ENCODE peak calls at places on chromosomes 12 and 14, in seven cellular contexts. D, F, I, U, T, S and O are unnamed samples.

GRCh38 chr12:121773011-121773777 is 20.3 kb downstream of the RHOF start:
- DNase-seq in D (peak), F (peak), I (no peak), U (peak), T (peak), S (peak), O (peak)

GRCh38 chr12:53956251-53956887 is 1.7 kb downstream of the HOXC12 start:
- DNase-seq in D (no peak), F (no peak), I (no peak), U (no peak), T (peak), S (no peak), O (no peak)

GRCh38 chr12:72790273-72790672 is 518.1 kb downstream of the TRHDE start:
- DNase-seq in D (no peak), F (no peak), I (no peak), U (no peak), T (no peak), S (no peak), O (no peak)

GRCh38 chr12:113190761-113191160 is 5.2 kb downstream of the RITA1 start:
- DNase-seq in D (peak), F (no peak), I (no peak), U (peak), T (no peak), S (peak), O (no peak)

GRCh38 chr12:45994736-45995135 is 4.4 kb upstream of the SCAF11 start:
- DNase-seq in D (peak), F (no peak), I (no peak), U (no peak), T (no peak), S (peak), O (no peak)

GRCh38 chr14:35341454-35342159 is 49.4 kb downstream of the PSMA6 start:
- DNase-seq in D (peak), F (no peak), I (no peak), U (no peak), T (no peak), S (peak), O (no peak)

GRCh38 chr12:21962236-21962635 is 21.0 kb upstream of the ABCC9 start:
- DNase-seq in D (no peak), F (no peak), I (no peak), U (no peak), T (no peak), S (no peak), O (no peak)

GRCh38 chr14:105485720-105486332 is 860 bp upstream of the CRIP1 start:
- DNase-seq in D (peak), F (no peak), I (no peak), U (peak), T (peak), S (peak), O (no peak)

GRCh38 chr14:39467889-39468524 is 35.8 kb upstream of the FBXO33 start:
- DNase-seq in D (peak), F (no peak), I (no peak), U (no peak), T (peak), S (no peak), O (no peak)

GRCh38 chr12:107200394-107200793 is 107.0 kb upstream of the CRY1 start:
- DNase-seq in D (peak), F (no peak), I (no peak), U (no peak), T (no peak), S (no peak), O (no peak)

GRCh38 chr12:32448581-32448980 is 49.2 kb downstream of the FGD4 start:
- DNase-seq in D (no peak), F (no peak), I (no peak), U (no peak), T (no peak), S (no peak), O (no peak)

GRCh38 chr12:126704609-126705008 is 1562.4 kb upstream of the TMEM132C start:
- DNase-seq in D (no peak), F (no peak), I (no peak), U (no peak), T (peak), S (no peak), O (no peak)

GRCh38 chr14:24312736-24313507 is 1.6 kb downstream of the LTB4R start:
- DNase-seq in D (no peak), F (no peak), I (no peak), U (no peak), T (no peak), S (no peak), O (no peak)

GRCh38 chr14:24309538-24310386 is at the start of gene LTB4R2:
- DNase-seq in D (no peak), F (no peak), I (no peak), U (no peak), T (no peak), S (no peak), O (no peak)

GRCh38 chr14:24310387-24310665 is 386 bp downstream of the LTB4R2 start:
- DNase-seq in D (no peak), F (no peak), I (no peak), U (no peak), T (no peak), S (no peak), O (no peak)

GRCh38 chr14:24311837-24312615 is 724 bp downstream of the LTB4R start:
- DNase-seq in D (no peak), F (no peak), I (no peak), U (no peak), T (no peak), S (no peak), O (no peak)

GRCh38 chr14:24310666-24311604 is at the start of gene LTB4R:
- DNase-seq in D (no peak), F (peak), I (no peak), U (no peak), T (no peak), S (no peak), O (peak)
- TF ChIP-seq TAF1 in D (no peak), F (peak), I (no peak), U (no peak), T (no peak), S (no peak), O (no peak)

DNA sequence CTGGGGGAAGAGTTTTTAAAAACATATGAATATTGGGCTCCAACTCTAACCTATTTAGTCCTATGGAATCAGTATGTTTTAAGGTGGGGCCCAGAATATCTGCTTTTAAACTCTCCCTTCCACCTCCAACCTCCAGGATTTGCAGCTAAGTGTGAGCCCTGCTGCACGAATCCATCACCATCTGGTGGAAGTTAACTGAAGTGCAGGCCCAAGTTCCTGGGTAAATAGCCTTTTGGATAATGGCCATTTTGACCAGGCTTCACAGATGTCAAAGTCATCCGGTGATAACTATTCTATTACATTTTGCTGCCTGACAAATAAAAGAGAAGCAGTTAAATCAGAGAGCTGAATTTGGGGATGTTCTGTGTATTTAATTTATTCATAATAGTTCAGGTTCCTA is 58.1 kb upstream of the RMST start:
- DNase-seq in D (peak), F (peak), I (peak), U (peak), T (peak), S (peak), O (peak)
- TF ChIP-seq TAF1 in D (no peak), F (no peak), I (no peak), U (no peak), T (no peak), S (no peak), O (no peak)

DNA sequence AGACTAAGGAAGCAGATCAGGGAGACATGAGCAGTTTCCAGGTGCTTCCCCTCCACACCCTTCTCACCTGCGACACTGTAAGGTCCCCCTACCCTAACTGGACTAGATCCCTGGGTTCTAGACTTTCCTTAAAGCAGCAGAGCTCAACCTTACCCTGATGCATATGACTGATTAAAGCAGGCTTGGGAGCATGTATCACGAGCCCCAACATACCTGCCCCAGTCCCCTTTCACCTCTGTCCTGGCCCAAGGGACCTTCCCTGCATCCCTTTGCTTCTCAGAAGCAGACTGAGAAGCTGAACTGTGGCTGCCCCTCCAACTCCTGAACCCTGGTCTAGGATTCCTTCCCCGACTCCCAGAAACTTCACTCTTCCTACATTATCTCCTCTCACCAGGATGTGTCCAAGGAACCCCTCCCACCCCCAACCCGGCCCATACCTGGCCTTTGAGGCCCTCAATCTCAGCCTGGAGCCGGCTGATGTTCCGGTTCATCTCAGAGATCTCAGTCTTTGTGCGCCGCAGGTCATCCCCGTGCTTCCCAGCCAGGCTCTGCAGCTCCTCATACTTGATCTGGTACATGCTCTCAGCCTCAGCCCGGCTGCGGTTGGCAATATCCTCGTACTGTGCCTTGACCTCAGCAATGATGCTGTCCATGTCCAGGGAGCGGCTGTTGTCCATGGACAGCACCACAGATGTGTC is 5.4 kb downstream of the KRT8 start:
- DNase-seq in D (no peak), F (no peak), I (no peak), U (no peak), T (no peak), S (no peak), O (no peak)
- TF ChIP-seq TAF1 in D (no peak), F (no peak), I (no peak), U (no peak), T (no peak), S (no peak), O (no peak)

GRCh38 chr12:68367136-68367535 is 35.0 kb upstream of the MDM1 start:
- DNase-seq in D (no peak), F (no peak), I (no peak), U (no peak), T (no peak), S (no peak), O (no peak)

GRCh38 chr12:68370667-68371066 is 38.5 kb upstream of the MDM1 start:
- DNase-seq in D (no peak), F (no peak), I (no peak), U (no peak), T (no peak), S (no peak), O (no peak)

GRCh38 chr12:68367903-68368302 is 35.7 kb upstream of the MDM1 start:
- DNase-seq in D (no peak), F (no peak), I (no peak), U (no peak), T (no peak), S (no peak), O (no peak)

GRCh38 chr12:68368332-68368731 is 36.2 kb upstream of the MDM1 start:
- DNase-seq in D (no peak), F (no peak), I (no peak), U (no peak), T (no peak), S (no peak), O (no peak)

DNA sequence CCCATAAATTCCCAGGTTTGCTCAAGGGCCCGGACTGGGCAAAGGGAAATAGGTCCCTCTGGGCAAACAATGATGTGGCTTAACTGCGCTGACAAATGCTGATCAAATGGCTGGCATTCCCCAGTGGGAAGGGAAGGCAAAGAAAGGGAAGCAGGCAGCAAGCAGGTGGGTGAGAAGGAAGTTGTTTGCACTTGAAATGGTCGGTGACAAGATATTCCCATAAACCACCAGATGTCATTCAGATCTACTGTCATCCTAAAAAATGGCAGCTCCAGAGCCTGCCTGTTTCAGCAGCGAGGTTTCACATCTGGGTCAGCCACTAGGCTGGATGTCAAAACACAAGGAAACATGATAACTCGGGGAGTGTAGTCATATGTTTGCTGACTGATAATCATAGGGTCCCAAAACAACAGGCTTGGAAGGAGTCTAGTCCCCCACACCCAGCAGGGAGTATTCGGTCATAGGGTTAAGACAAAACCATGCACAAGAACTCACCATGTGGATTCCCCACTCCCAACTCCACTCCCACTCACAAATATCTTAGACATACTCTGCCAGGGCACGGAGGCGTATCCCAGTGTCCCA is 37.9 kb upstream of the MDM1 start:
- DNase-seq in D (no peak), F (no peak), I (no peak), U (no peak), T (no peak), S (no peak), O (no peak)
- TF ChIP-seq TAF1 in D (no peak), F (no peak), I (no peak), U (peak), T (no peak), S (no peak), O (no peak)

GRCh38 chr12:304815-305214 is 42.2 kb upstream of the SLC6A13 start:
- DNase-seq in D (no peak), F (no peak), I (no peak), U (no peak), T (no peak), S (no peak), O (no peak)

GRCh38 chr12:307406-307805 is 44.8 kb upstream of the SLC6A13 start:
- DNase-seq in D (no peak), F (no peak), I (no peak), U (no peak), T (no peak), S (no peak), O (no peak)

GRCh38 chr12:308511-308910 is 45.9 kb upstream of the SLC6A13 start:
- DNase-seq in D (no peak), F (no peak), I (no peak), U (no peak), T (no peak), S (no peak), O (no peak)
- TF ChIP-seq TAF1 in D (no peak), F (no peak), I (no peak), U (no peak), T (no peak), S (no peak), O (no peak)

DNA sequence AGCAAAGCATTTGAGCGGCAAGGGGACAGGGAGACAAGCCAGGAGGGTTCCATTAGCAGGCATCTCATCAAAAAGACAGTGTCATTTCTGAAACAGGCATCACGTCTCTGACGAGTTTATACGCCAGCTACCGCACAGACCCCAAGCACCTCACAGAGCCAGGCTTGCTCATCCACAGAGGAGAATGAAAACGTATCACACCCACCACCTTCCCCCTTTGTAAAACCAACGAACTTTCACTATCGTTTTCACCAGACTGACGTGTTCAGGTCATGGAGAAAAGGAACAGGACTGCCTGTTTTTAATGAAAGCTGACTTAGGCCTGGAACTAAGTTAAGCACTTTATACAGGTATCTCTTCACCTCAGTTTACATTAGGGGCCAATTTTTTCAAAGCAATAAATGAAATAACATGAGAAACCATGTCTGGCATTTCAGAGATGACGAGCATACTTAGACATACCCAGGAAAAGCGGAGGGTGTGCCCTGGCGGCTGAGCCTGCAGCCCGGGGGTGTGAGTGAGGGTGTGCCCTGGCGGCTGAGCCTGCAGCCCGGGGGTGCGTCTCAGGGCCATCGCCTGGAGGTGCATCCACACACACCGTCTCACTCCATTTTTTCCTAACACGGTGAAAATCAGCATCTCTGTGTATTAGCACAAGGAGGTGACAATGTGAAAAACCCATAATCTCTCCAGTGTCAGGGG is 41.9 kb downstream of the STX2 start:
- DNase-seq in D (no peak), F (no peak), I (no peak), U (no peak), T (no peak), S (no peak), O (no peak)
- TF ChIP-seq TAF1 in D (no peak), F (no peak), I (no peak), U (no peak), T (no peak), S (no peak), O (no peak)